ENCODE peak calls at places on chromosomes 13 and 19, in four cellular contexts. One of them, this sample, is unnamed.

GRCh38 chr19:3224346-3225325 is at the start of gene CELF5:
- DNase-seq in astrocyte of the cerebellum: no peak
- DNase-seq in GM06990: no peak
- DNase-seq in GM13977: peak; percentile 91
- DNase-seq in this sample: peak; percentile 90

GRCh38 chr19:12723643-12724426 is at the start of gene TNPO2:
- DNase-seq in astrocyte of the cerebellum: no peak
- DNase-seq in GM06990: peak; percentile 74
- DNase-seq in GM13977: peak; percentile 82
- DNase-seq in this sample: peak; percentile 82

GRCh38 chr13:29925457-29925856 is 75.0 kb upstream of the UBL3 start:
- DNase-seq in astrocyte of the cerebellum: peak; percentile 38
- DNase-seq in GM06990: no peak
- DNase-seq in GM13977: no peak
- DNase-seq in this sample: no peak

GRCh38 chr19:23777216-23777615 is 18.5 kb upstream of the ZNF681 start:
- DNase-seq in astrocyte of the cerebellum: no peak
- DNase-seq in GM06990: no peak
- DNase-seq in GM13977: no peak
- DNase-seq in this sample: no peak

GRCh38 chr13:44801990-44802389 is 187.3 kb downstream of the NUFIP1 start:
- DNase-seq in astrocyte of the cerebellum: peak; percentile 63
- DNase-seq in GM06990: no peak
- DNase-seq in GM13977: no peak
- DNase-seq in this sample: no peak

GRCh38 chr19:14674764-14675163 is at the start of gene ADGRE3:
- DNase-seq in astrocyte of the cerebellum: no peak
- DNase-seq in GM06990: peak; percentile 15
- DNase-seq in GM13977: no peak
- DNase-seq in this sample: no peak

GRCh38 chr19:29812080-29812880 is 489 bp downstream of the CCNE1 start:
- DNase-seq in astrocyte of the cerebellum: no peak
- DNase-seq in GM06990: peak; percentile 35
- DNase-seq in GM13977: no peak
- DNase-seq in this sample: no peak

GRCh38 chr19:1423445-1424181 is 14.6 kb upstream of the RPS15 start:
- DNase-seq in astrocyte of the cerebellum: no peak
- DNase-seq in GM06990: no peak
- DNase-seq in GM13977: no peak
- DNase-seq in this sample: no peak

GRCh38 chr19:35712910-35713845 is 4.6 kb upstream of the KMT2B start:
- DNase-seq in astrocyte of the cerebellum: no peak
- DNase-seq in GM06990: peak; percentile 85
- DNase-seq in GM13977: peak; percentile 78
- DNase-seq in this sample: peak; percentile 85

GRCh38 chr13:42355118-42355840 is 83.3 kb downstream of the AKAP11 start:
- DNase-seq in astrocyte of the cerebellum: no peak
- DNase-seq in GM06990: no peak
- DNase-seq in GM13977: peak; percentile 16
- DNase-seq in this sample: peak; percentile 42

GRCh38 chr13:59494560-59494970 is 669.2 kb downstream of the DIAPH3 start:
- DNase-seq in astrocyte of the cerebellum: peak; percentile 88
- DNase-seq in GM06990: no peak
- DNase-seq in GM13977: no peak
- DNase-seq in this sample: no peak

GRCh38 chr19:1235625-1236538 is 1.9 kb downstream of the CBARP start:
- DNase-seq in astrocyte of the cerebellum: no peak
- DNase-seq in GM06990: no peak
- DNase-seq in GM13977: no peak
- DNase-seq in this sample: no peak

GRCh38 chr19:4060621-4061177 is 6.0 kb downstream of the ZBTB7A start:
- DNase-seq in astrocyte of the cerebellum: no peak
- DNase-seq in GM06990: no peak
- DNase-seq in GM13977: no peak
- DNase-seq in this sample: no peak

GRCh38 chr19:19211499-19212432 is at the start of gene NCAN:
- DNase-seq in astrocyte of the cerebellum: no peak
- DNase-seq in GM06990: no peak
- DNase-seq in GM13977: no peak
- DNase-seq in this sample: no peak

GRCh38 chr13:43760257-43760656 is 26.5 kb downstream of the ENOX1 start:
- DNase-seq in astrocyte of the cerebellum: no peak
- DNase-seq in GM06990: no peak
- DNase-seq in GM13977: no peak
- DNase-seq in this sample: no peak
- TF ChIP-seq CTCF in astrocyte of the cerebellum: no peak
- TF ChIP-seq CTCF in GM06990: no peak
- TF ChIP-seq CTCF in GM13977: no peak
- TF ChIP-seq CTCF in this sample: no peak

DNA sequence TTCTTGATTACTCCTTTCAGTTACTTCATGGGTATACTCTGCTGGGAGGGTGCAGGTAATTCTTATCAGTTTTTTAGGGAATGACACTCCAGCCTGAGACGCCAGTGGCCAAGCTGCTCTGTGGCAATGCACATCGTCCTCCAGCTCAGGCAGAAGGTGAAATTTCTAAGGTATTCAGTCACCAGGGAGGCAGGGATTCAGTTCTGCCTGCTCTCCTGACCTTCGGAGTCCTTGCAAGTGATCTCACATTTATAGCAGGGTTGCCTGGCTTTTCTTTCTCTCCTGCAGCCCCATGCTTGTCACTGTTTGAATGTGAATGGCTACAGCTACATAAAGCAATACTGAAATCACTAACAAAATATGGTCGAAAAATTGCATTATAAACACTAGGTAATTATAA is 1447.5 kb downstream of the EFNB2 start:
- DNase-seq in astrocyte of the cerebellum: no peak
- DNase-seq in GM06990: no peak
- DNase-seq in GM13977: no peak
- DNase-seq in this sample: no peak
- TF ChIP-seq CTCF in astrocyte of the cerebellum: no peak
- TF ChIP-seq CTCF in GM06990: no peak
- TF ChIP-seq CTCF in GM13977: no peak
- TF ChIP-seq CTCF in this sample: no peak

GRCh38 chr13:98541701-98542203 is 35.2 kb downstream of the STK24 start:
- DNase-seq in astrocyte of the cerebellum: no peak
- DNase-seq in GM06990: no peak
- DNase-seq in GM13977: no peak
- DNase-seq in this sample: no peak
- TF ChIP-seq CTCF in astrocyte of the cerebellum: peak; percentile 2
- TF ChIP-seq CTCF in GM06990: no peak
- TF ChIP-seq CTCF in GM13977: no peak
- TF ChIP-seq CTCF in this sample: no peak

DNA sequence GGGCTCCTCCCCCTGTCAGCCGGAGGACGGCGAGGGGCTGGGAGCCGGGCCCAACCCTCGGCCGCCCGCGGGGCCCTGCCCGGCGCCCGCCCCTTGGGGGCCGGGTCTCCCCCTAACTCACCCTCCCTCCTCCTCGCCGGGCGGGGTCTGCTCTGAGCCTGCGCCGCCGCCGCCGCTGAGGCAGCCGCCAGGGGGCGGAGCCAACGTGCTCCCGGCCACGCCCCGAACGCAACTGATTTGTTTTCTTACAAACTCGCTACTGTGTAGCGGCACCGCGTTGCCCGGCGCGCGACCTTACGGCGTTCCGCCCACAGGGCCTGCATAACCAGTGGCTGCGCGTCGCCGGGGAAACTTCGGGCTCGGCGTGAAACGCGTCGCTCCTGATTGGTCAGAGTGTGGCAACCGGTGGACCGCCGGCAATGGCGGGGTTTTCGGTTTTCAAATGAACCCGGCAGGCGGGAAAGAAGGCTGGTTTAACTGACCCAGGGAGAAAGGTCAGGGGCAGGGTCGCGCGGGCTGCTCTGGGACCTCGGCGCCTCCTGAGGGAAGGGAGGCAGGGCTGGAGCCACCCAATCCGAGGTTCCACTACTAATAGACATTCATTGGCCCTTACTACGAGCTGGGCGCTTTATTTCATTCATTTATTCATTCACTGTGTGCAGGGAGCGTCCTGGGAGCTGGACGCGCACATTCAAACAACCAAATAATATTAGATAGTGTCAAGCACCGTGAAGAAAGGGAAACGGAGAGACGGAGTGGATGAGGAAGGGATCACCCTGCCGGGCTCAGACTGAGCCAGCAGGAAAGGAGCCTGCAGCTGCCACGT is at the start of gene CDKN2D:
- DNase-seq in astrocyte of the cerebellum: peak; percentile 99
- DNase-seq in GM06990: peak; percentile 100
- DNase-seq in GM13977: peak; percentile 91
- DNase-seq in this sample: peak; percentile 95
- TF ChIP-seq CTCF in astrocyte of the cerebellum: no peak
- TF ChIP-seq CTCF in GM06990: no peak
- TF ChIP-seq CTCF in GM13977: no peak
- TF ChIP-seq CTCF in this sample: no peak